ENCODE peak calls at places on chromosome 14, in four cellular contexts. One of them, this sample, is unnamed.

GRCh38 chr14:102316746-102317563 is 2.6 kb upstream of the ZNF839 start:
- DNase-seq in CD8-positive, alpha-beta T cell: peak
- DNase-seq in endodermal cell: peak
- DNase-seq in tibial artery: peak
- DNase-seq in this sample: no peak

GRCh38 chr14:57066887-57067513 is 201.7 kb downstream of the EXOC5 start:
- DNase-seq in CD8-positive, alpha-beta T cell: no peak
- DNase-seq in endodermal cell: peak
- DNase-seq in tibial artery: no peak
- DNase-seq in this sample: no peak

GRCh38 chr14:100297320-100298300 is 8.6 kb downstream of the SLC25A29 start:
- DNase-seq in CD8-positive, alpha-beta T cell: no peak
- DNase-seq in endodermal cell: no peak
- DNase-seq in tibial artery: peak
- DNase-seq in this sample: no peak

GRCh38 chr14:89719371-89720075 is 235.0 kb downstream of the EFCAB11 start:
- DNase-seq in CD8-positive, alpha-beta T cell: no peak
- DNase-seq in endodermal cell: no peak
- DNase-seq in tibial artery: no peak
- DNase-seq in this sample: no peak

GRCh38 chr14:77823378-77823777 is 23.5 kb downstream of the ADCK1 start:
- DNase-seq in CD8-positive, alpha-beta T cell: no peak
- DNase-seq in endodermal cell: no peak
- DNase-seq in tibial artery: no peak
- DNase-seq in this sample: no peak

GRCh38 chr14:39939023-39939422 is 506.8 kb upstream of the FBXO33 start:
- DNase-seq in CD8-positive, alpha-beta T cell: no peak
- DNase-seq in endodermal cell: no peak
- DNase-seq in tibial artery: no peak
- DNase-seq in this sample: no peak

GRCh38 chr14:68539311-68539737 is 253.5 kb downstream of the ZFP36L1 start:
- DNase-seq in CD8-positive, alpha-beta T cell: no peak
- DNase-seq in endodermal cell: no peak
- DNase-seq in tibial artery: no peak
- DNase-seq in this sample: no peak

GRCh38 chr14:49868720-49869114 is 16.1 kb upstream of the NEMF start:
- DNase-seq in CD8-positive, alpha-beta T cell: no peak
- DNase-seq in endodermal cell: no peak
- DNase-seq in tibial artery: no peak
- DNase-seq in this sample: no peak

GRCh38 chr14:65594153-65594881 is 181.8 kb downstream of the FUT8 start:
- DNase-seq in CD8-positive, alpha-beta T cell: no peak
- DNase-seq in endodermal cell: peak
- DNase-seq in tibial artery: no peak
- DNase-seq in this sample: no peak

GRCh38 chr14:70754989-70755388 is 54.3 kb downstream of the MAP3K9 start:
- DNase-seq in CD8-positive, alpha-beta T cell: no peak
- DNase-seq in endodermal cell: peak
- DNase-seq in tibial artery: no peak
- DNase-seq in this sample: peak

GRCh38 chr14:40599726-40600125 is 1007.0 kb upstream of the LRFN5 start:
- DNase-seq in CD8-positive, alpha-beta T cell: no peak
- DNase-seq in endodermal cell: no peak
- DNase-seq in tibial artery: no peak
- DNase-seq in this sample: peak

GRCh38 chr14:63203618-63204406 is 431 bp upstream of the RHOJ start:
- DNase-seq in CD8-positive, alpha-beta T cell: no peak
- DNase-seq in endodermal cell: peak
- DNase-seq in tibial artery: peak
- DNase-seq in this sample: peak

GRCh38 chr14:67579040-67579439 is 21.0 kb downstream of the PIGH start:
- DNase-seq in CD8-positive, alpha-beta T cell: no peak
- DNase-seq in endodermal cell: no peak
- DNase-seq in tibial artery: peak
- DNase-seq in this sample: no peak

GRCh38 chr14:80621701-80622100 is 319.8 kb downstream of the CEP128 start:
- DNase-seq in CD8-positive, alpha-beta T cell: no peak
- DNase-seq in endodermal cell: no peak
- DNase-seq in tibial artery: no peak
- DNase-seq in this sample: no peak

GRCh38 chr14:50997712-50998111 is 53.4 kb upstream of the PYGL start:
- DNase-seq in CD8-positive, alpha-beta T cell: no peak
- DNase-seq in endodermal cell: no peak
- DNase-seq in tibial artery: no peak
- DNase-seq in this sample: no peak

GRCh38 chr14:51548187-51548586 is 103.5 kb upstream of the FRMD6 start:
- DNase-seq in CD8-positive, alpha-beta T cell: no peak
- DNase-seq in endodermal cell: no peak
- DNase-seq in tibial artery: no peak
- DNase-seq in this sample: no peak

GRCh38 chr14:24157331-24157730 is 3.7 kb upstream of the IRF9 start:
- DNase-seq in CD8-positive, alpha-beta T cell: no peak
- DNase-seq in endodermal cell: no peak
- DNase-seq in tibial artery: no peak
- DNase-seq in this sample: no peak

GRCh38 chr14:77659822-77660221 is 43.4 kb upstream of the SPTLC2 start:
- DNase-seq in CD8-positive, alpha-beta T cell: no peak
- DNase-seq in endodermal cell: no peak
- DNase-seq in tibial artery: no peak
- DNase-seq in this sample: no peak

GRCh38 chr14:53956427-53957201 is at the start of gene BMP4:
- DNase-seq in CD8-positive, alpha-beta T cell: no peak
- DNase-seq in endodermal cell: peak
- DNase-seq in tibial artery: peak
- DNase-seq in this sample: no peak

GRCh38 chr14:71725802-71726638 is 206.2 kb upstream of the RGS6 start:
- DNase-seq in CD8-positive, alpha-beta T cell: no peak
- DNase-seq in endodermal cell: no peak
- DNase-seq in tibial artery: no peak
- DNase-seq in this sample: no peak

GRCh38 chr14:79544671-79545070 is 666.6 kb downstream of the DIO2 start:
- DNase-seq in CD8-positive, alpha-beta T cell: no peak
- DNase-seq in endodermal cell: no peak
- DNase-seq in tibial artery: no peak
- DNase-seq in this sample: no peak

GRCh38 chr14:37279818-37280217 is 82.1 kb downstream of the MIPOL1 start:
- DNase-seq in CD8-positive, alpha-beta T cell: no peak
- DNase-seq in endodermal cell: no peak
- DNase-seq in tibial artery: no peak
- DNase-seq in this sample: no peak
- H3K4me3 ChIP-seq in CD8-positive, alpha-beta T cell: no peak
- H3K4me3 ChIP-seq in endodermal cell: peak
- H3K4me3 ChIP-seq in tibial artery: no peak
- H3K4me3 ChIP-seq in this sample: no peak

DNA sequence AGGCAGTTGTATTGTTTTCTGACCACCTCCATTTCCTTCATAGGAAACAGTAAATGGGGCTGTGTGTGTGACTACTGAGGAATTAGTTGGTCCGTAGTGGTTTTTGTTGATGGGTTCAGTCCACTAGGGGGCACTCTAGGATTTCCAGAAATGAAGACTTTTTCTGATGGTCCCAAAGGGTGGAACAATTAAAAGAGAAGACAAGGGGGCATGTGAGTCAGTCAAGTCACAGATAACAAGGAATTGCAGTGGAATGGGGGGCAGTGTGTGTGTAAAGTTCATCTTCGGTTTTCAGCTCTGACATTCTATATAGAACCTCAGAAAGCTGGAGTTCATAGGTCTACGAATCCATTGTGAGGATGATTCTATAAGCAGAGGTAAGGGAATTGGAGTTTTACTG is 186.6 kb upstream of the OR4E1 start:
- DNase-seq in CD8-positive, alpha-beta T cell: no peak
- DNase-seq in endodermal cell: peak
- DNase-seq in tibial artery: no peak
- DNase-seq in this sample: no peak
- TF ChIP-seq CTCF in CD8-positive, alpha-beta T cell: no peak
- TF ChIP-seq CTCF in endodermal cell: peak
- TF ChIP-seq CTCF in tibial artery: no peak
- TF ChIP-seq CTCF in this sample: peak

DNA sequence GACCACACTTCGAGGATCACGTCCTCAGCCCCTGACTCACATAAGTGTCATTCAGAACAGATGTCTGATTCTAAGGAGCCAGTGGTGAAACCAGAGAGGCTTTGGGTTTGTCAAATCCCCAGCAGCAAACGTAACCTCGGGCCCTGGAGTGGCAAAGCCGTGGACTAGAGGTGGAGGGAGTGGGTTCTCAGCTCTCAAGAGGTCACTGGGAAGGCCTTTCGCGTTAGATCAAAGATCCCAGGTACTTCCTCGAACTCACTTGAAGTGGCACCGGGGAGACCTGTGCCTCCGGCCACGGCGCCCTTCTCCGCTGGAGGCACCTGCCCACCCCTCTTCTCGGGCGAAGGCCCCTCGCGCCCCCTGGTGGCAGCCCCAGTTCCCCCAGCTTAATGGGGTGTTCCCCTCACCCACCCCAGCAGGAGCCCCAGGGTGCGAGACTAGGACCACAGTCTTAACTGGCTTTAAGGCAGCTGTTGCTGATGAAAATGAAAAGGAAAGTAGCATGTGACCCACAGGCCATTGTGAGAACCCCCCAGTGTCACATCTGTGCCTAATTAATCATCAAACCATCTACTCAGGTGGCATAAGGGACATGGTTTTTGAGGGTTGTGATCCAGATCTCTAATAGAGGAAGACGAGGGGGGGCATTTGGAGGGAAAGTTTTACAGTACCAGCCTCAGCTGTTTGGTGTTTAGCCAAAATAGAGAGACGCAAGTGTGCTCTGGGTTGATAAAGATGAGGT is 672 bp upstream of the ESR2 start:
- DNase-seq in CD8-positive, alpha-beta T cell: peak
- DNase-seq in endodermal cell: peak
- DNase-seq in tibial artery: peak
- DNase-seq in this sample: no peak
- H3K4me3 ChIP-seq in CD8-positive, alpha-beta T cell: peak
- H3K4me3 ChIP-seq in endodermal cell: peak
- H3K4me3 ChIP-seq in tibial artery: peak
- H3K4me3 ChIP-seq in this sample: peak

GRCh38 chr14:20657216-20658211 is 16.0 kb upstream of the OR6S1 start:
- DNase-seq in CD8-positive, alpha-beta T cell: no peak
- DNase-seq in endodermal cell: peak
- DNase-seq in tibial artery: no peak
- DNase-seq in this sample: no peak
- TF ChIP-seq CTCF in CD8-positive, alpha-beta T cell: no peak
- TF ChIP-seq CTCF in endodermal cell: peak
- TF ChIP-seq CTCF in tibial artery: no peak
- TF ChIP-seq CTCF in this sample: no peak

GRCh38 chr14:22875003-22875747 is 3.6 kb downstream of the LRP10 start:
- DNase-seq in CD8-positive, alpha-beta T cell: no peak
- DNase-seq in endodermal cell: no peak
- DNase-seq in tibial artery: peak
- DNase-seq in this sample: no peak

GRCh38 chr14:22871962-22872832 is 657 bp downstream of the LRP10 start:
- DNase-seq in CD8-positive, alpha-beta T cell: peak
- DNase-seq in endodermal cell: peak
- DNase-seq in tibial artery: peak
- DNase-seq in this sample: no peak

GRCh38 chr14:22871200-22871961 is at the start of gene LRP10:
- DNase-seq in CD8-positive, alpha-beta T cell: peak
- DNase-seq in endodermal cell: peak
- DNase-seq in tibial artery: peak
- DNase-seq in this sample: peak

GRCh38 chr14:22870811-22871199 is 735 bp upstream of the LRP10 start:
- DNase-seq in CD8-positive, alpha-beta T cell: no peak
- DNase-seq in endodermal cell: no peak
- DNase-seq in tibial artery: no peak
- DNase-seq in this sample: no peak

DNA sequence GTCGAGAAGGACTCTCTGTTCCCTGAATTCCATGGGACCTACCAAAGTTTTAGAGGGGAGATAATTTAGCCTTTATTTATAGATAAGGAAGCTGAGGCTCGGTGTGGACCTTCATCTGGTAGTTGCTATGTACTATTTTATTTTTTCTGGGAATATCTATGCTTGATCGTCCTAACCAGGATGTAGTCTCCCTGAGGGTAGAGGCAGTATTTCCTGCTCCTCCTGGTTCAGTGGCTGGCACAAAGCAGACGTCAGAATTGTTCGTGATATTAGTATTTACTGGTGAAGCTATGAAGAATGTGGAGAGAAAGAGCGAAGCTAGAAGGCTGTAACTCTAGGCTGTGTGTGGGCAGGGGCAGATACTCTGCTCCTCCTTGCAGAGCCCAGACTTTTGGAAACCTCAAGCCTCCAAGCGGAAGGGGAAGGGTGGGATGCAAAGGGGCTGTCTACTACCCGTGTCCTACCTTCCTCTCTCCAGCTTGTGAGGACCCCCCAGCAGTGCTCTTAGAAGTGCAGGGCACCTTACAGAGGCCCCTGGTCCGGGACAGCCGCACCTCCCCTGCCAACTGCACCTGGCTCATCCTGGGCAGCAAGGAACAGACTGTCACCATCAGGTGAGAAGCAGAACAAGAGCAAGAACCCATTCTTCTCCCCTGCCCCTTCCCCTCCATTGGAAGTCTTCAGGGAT is 1.4 kb downstream of the LRP10 start:
- DNase-seq in CD8-positive, alpha-beta T cell: no peak
- DNase-seq in endodermal cell: no peak
- DNase-seq in tibial artery: no peak
- DNase-seq in this sample: no peak
- H3K4me3 ChIP-seq in CD8-positive, alpha-beta T cell: peak
- H3K4me3 ChIP-seq in endodermal cell: peak
- H3K4me3 ChIP-seq in tibial artery: peak
- H3K4me3 ChIP-seq in this sample: peak

GRCh38 chr14:61188936-61189808 is 92.0 kb downstream of the TMEM30B start:
- DNase-seq in CD8-positive, alpha-beta T cell: peak
- DNase-seq in endodermal cell: peak
- DNase-seq in tibial artery: peak
- DNase-seq in this sample: no peak
- TF ChIP-seq CTCF in CD8-positive, alpha-beta T cell: no peak
- TF ChIP-seq CTCF in endodermal cell: peak
- TF ChIP-seq CTCF in tibial artery: peak
- TF ChIP-seq CTCF in this sample: peak

GRCh38 chr14:75250800-75251199 is 27.8 kb upstream of the FOS start:
- DNase-seq in CD8-positive, alpha-beta T cell: no peak
- DNase-seq in endodermal cell: no peak
- DNase-seq in tibial artery: no peak
- DNase-seq in this sample: no peak

GRCh38 chr14:75252254-75252837 is 26.3 kb upstream of the FOS start:
- DNase-seq in CD8-positive, alpha-beta T cell: no peak
- DNase-seq in endodermal cell: no peak
- DNase-seq in tibial artery: peak
- DNase-seq in this sample: no peak

GRCh38 chr14:75249251-75249957 is 29.2 kb upstream of the FOS start:
- DNase-seq in CD8-positive, alpha-beta T cell: peak
- DNase-seq in endodermal cell: no peak
- DNase-seq in tibial artery: peak
- DNase-seq in this sample: no peak

GRCh38 chr14:75247939-75248338 is 30.7 kb upstream of the FOS start:
- DNase-seq in CD8-positive, alpha-beta T cell: no peak
- DNase-seq in endodermal cell: no peak
- DNase-seq in tibial artery: no peak
- DNase-seq in this sample: no peak

GRCh38 chr14:75249958-75250336 is 28.7 kb upstream of the FOS start:
- DNase-seq in CD8-positive, alpha-beta T cell: no peak
- DNase-seq in endodermal cell: no peak
- DNase-seq in tibial artery: no peak
- DNase-seq in this sample: no peak
- H3K4me3 ChIP-seq in CD8-positive, alpha-beta T cell: peak
- H3K4me3 ChIP-seq in endodermal cell: no peak
- H3K4me3 ChIP-seq in tibial artery: no peak
- H3K4me3 ChIP-seq in this sample: no peak

This sample was measured in retinal pigment epithelial cell.